ENCODE peak calls at places on chromosomes 3 and 15, in five cellular contexts. L is fibroblast of lung, X is DND-41, E is thoracic aorta, J is left ventricle myocardium inferior. K is an unnamed sample. For H3K4me1, the result is how much of the 10 kb centered on the place peaks cover.

GRCh38 chr3:157123621-157124020 is 36.3 kb downstream of the CCNL1 start:
- DNase-seq in L (peak), X (no peak), E (no peak), J (no peak), K (no peak)

GRCh38 chr3:45462522-45463262 is 74.3 kb downstream of the LARS2 start:
- DNase-seq in L (peak), X (peak), E (no peak), J (no peak), K (no peak)

GRCh38 chr3:123295171-123295900 is 93.6 kb downstream of the SEC22A start:
- DNase-seq in L (no peak), X (no peak), E (no peak), J (no peak), K (no peak)

GRCh38 chr3:133097214-133097613 is 59.0 kb downstream of the TMEM108 start:
- DNase-seq in L (peak), X (no peak), E (no peak), J (no peak), K (no peak)

GRCh38 chr3:50830451-50830850 is 155.7 kb downstream of the DOCK3 start:
- DNase-seq in L (no peak), X (no peak), E (no peak), J (no peak), K (no peak)

GRCh38 chr3:55330355-55330754 is 156.8 kb downstream of the WNT5A start:
- DNase-seq in L (peak), X (no peak), E (no peak), J (no peak), K (no peak)

GRCh38 chr3:146432066-146432465 is 37.3 kb downstream of the PLSCR2 start:
- DNase-seq in L (no peak), X (no peak), E (no peak), J (no peak), K (no peak)

GRCh38 chr3:25080461-25080860 is 347.6 kb upstream of the RARB start:
- DNase-seq in L (peak), X (no peak), E (no peak), J (no peak), K (no peak)

GRCh38 chr15:75067123-75067854 is 43.9 kb downstream of the PPCDC start:
- DNase-seq in L (peak), X (peak), E (no peak), J (no peak), K (no peak)
- H3K4me1 ChIP-seq in L (under half), X (under half), E (under half), J (half or more), K (under half)

DNA sequence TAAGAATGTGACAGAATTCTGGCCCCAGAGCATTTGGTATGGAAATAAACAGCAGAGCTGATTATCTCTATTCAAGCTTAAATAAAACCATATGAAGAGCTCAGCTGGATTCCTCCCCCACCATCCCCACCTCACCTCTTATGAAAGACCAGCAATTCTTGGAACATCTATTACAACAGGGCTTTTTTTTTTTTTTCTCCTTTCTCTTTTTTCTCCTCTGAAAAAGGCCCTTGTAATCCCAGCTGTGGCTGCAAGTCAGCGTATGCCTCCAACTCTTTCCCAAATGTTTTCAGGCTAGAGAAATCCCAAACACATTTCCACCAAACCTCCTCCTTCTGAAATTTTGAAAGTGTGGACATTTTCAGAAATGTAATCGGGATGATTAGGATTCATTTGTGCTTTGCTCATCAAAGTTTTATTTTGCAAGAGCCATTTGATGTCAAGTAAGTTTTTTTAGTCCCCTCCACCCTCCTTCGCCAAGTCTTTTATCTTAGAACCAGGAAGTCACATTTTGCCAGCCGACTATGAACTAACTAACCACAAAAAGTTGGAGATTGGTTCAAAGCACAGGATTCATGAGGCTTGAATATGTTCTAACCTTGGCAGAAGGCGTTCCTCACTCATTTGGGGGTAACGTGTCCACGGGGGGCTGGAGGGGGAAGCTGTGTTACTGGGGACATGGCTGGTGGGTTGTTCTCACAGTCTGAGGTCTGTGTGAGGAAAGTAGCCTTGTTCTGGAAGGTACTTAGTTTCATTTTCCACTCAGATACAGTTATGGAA is 142.0 kb upstream of the PDZRN3 start:
- DNase-seq in L (peak), X (peak), E (no peak), J (no peak), K (no peak)
- H3K4me3 ChIP-seq in L (peak), X (peak), E (peak), J (peak), K (peak)

DNA sequence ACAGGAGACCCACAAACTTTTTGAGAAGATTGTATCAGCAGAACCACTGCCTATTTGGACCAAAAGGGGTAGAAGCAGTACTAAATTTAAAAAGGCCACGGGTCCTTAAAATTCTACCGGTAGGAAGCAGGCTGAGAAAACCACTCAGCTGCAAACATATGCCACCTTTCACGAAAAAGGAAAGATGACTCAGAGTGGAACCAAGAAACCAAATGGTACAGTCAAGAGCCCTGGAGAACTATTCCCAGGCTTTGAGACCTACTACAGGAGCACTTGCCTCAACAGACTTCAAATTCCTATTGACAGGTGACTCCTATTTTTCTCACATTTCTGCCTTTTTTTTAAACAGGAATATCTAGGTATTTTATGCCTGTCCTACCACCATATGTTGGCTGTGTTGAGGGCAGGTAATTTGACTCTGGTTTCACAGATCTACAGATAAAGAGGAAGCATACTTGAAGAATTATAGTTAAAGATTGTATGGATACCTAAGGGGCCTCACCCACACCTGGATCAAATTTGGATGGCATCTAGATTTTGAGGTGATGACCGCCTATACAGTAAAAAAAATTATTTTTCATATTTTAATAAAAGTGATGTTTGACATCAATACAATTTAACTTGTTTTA is 10.1 kb downstream of the GOLIM4 start:
- DNase-seq in L (no peak), X (no peak), E (no peak), J (no peak), K (no peak)
- H3K4me1 ChIP-seq in L (under half), X (under half), E (under half), J (half or more), K (under half)

DNA sequence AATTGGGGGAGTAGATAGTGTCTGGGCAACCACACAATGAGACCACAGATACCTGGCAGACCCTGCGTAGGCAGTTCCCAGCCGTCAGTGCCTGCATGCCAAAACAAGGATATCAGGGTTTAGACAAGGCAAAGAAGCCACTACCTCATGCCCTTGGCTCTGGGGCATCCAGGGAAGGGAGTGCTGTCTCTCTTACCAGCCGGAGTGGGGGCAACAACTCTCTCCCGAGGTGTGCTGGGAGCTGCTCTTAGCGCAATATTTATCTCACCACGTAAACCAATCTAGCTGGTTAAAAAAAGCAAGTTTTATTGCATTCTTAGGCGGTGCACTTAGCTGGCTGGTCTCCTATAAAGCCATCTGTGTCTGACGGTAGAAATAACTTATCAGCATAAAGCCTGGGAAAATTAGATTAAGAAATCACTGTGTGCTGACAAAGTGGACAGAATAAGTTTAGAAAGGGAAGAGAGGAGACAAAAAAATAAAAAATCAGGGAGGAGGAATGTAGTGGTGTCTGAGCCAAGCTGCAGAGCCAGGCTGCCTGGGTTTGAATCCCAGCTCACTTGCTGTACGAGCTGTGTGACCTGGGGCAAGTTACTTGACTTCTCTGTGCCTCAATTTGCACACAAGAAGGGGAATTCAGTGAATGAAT is 273.2 kb downstream of the PDZRN3 start:
- DNase-seq in L (peak), X (no peak), E (no peak), J (peak), K (no peak)
- H3K4me3 ChIP-seq in L (no peak), X (no peak), E (no peak), J (peak), K (no peak)

GRCh38 chr3:127224118-127224517 is 31.2 kb downstream of the PRR23E start:
- DNase-seq in L (no peak), X (no peak), E (no peak), J (no peak), K (no peak)

GRCh38 chr3:127233371-127233770 is 40.4 kb downstream of the PRR23E start:
- DNase-seq in L (no peak), X (peak), E (no peak), J (no peak), K (no peak)

GRCh38 chr3:127226946-127227842 is 34.3 kb downstream of the PRR23E start:
- DNase-seq in L (no peak), X (peak), E (no peak), J (no peak), K (no peak)

GRCh38 chr3:127226451-127226850 is 33.5 kb downstream of the PRR23E start:
- DNase-seq in L (no peak), X (no peak), E (no peak), J (no peak), K (no peak)

GRCh38 chr3:127228866-127229265 is 35.9 kb downstream of the PRR23E start:
- DNase-seq in L (no peak), X (no peak), E (no peak), J (no peak), K (no peak)
- H3K4me1 ChIP-seq in L (under half), X (under half), E (under half), J (under half), K (under half)

K was measured in ascending aorta.